ENCODE peak calls at places on chromosomes 12 and 14, in eight cellular contexts. T is epithelial cell of esophagus, F is GM04504, D is NCI-H2081, O is fibroblast of pulmonary artery, V is NCI-H1694 treated with DMSO at 0.1 percent for 48 hours, M is KBM-7, A is MV-4-11. P is an unnamed sample.

GRCh38 chr14:34930591-34931069 is 52.2 kb upstream of the SRP54 start:
- DNase-seq in D (no peak), V (no peak), A (peak), M (no peak), O (no peak), F (no peak), T (no peak), P (no peak)

GRCh38 chr12:117168976-117169375 is 21.3 kb downstream of the FBXO21 start:
- DNase-seq in M (no peak), T (no peak), O (no peak), A (no peak), D (no peak), F (no peak), V (no peak), P (no peak)

GRCh38 chr14:60981626-60982455 is 796 bp downstream of the SLC38A6 start:
- DNase-seq in O (peak), M (peak), F (peak), T (peak), D (no peak), V (no peak), A (peak), P (peak)

GRCh38 chr12:104650541-104650940 is 193.8 kb downstream of the CHST11 start:
- DNase-seq in D (no peak), F (no peak), V (no peak), M (no peak), A (no peak), O (no peak), T (no peak), P (no peak)

GRCh38 chr14:75262641-75263040 is 16.0 kb upstream of the FOS start:
- DNase-seq in T (no peak), D (no peak), M (no peak), A (no peak), O (no peak), V (no peak), F (no peak), P (no peak)

GRCh38 chr14:105098316-105098715 is 33.1 kb upstream of the GPR132 start:
- DNase-seq in A (no peak), D (no peak), T (no peak), F (no peak), V (no peak), M (no peak), O (no peak), P (no peak)

GRCh38 chr12:87768884-87769283 is 260.3 kb downstream of the C12orf50 start:
- DNase-seq in O (no peak), T (peak), M (no peak), D (no peak), A (no peak), V (no peak), F (no peak), P (no peak)

GRCh38 chr14:22474730-22475351 is 114.2 kb downstream of the DAD1 start:
- DNase-seq in V (no peak), D (no peak), M (no peak), O (peak), A (peak), T (peak), F (no peak), P (no peak)

GRCh38 chr14:68814376-68815287 is 21.8 kb upstream of the ZFP36L1 start:
- DNase-seq in O (peak), A (peak), T (no peak), F (no peak), D (peak), V (no peak), M (peak), P (no peak)